ENCODE peak calls at places on chromosomes 16 and 17, in seven cellular contexts. One of them, this sample, is unnamed.

GRCh38 chr16:86261379-86261778 is 248.9 kb upstream of the FOXF1 start:
- DNase-seq in PC-3: peak; percentile 18
- DNase-seq in tibial artery: no peak
- DNase-seq in RWPE2: no peak
- DNase-seq in tibial nerve: no peak
- DNase-seq in upper lobe of right lung: no peak
- DNase-seq in pancreas: no peak
- DNase-seq in this sample: no peak

GRCh38 chr17:63082273-63082861 is 116.3 kb downstream of the TANC2 start:
- DNase-seq in PC-3: peak; percentile 58
- DNase-seq in tibial artery: no peak
- DNase-seq in RWPE2: no peak
- DNase-seq in tibial nerve: no peak
- DNase-seq in upper lobe of right lung: no peak
- DNase-seq in pancreas: no peak
- DNase-seq in this sample: no peak

GRCh38 chr17:77423589-77424451 is 283.1 kb downstream of the SEC14L1 start:
- DNase-seq in PC-3: peak; percentile 75
- DNase-seq in tibial artery: peak; percentile 99
- DNase-seq in RWPE2: no peak
- DNase-seq in tibial nerve: peak; percentile 83
- DNase-seq in upper lobe of right lung: no peak
- DNase-seq in pancreas: peak; percentile 65
- DNase-seq in this sample: peak; percentile 92

GRCh38 chr16:84463221-84463620 is 41.2 kb downstream of the MEAK7 start:
- DNase-seq in PC-3: no peak
- DNase-seq in tibial artery: peak; percentile 37
- DNase-seq in RWPE2: peak; percentile 18
- DNase-seq in tibial nerve: no peak
- DNase-seq in upper lobe of right lung: peak; percentile 38
- DNase-seq in pancreas: no peak
- DNase-seq in this sample: no peak

GRCh38 chr17:79905832-79906231 is 66.6 kb upstream of the CBX4 start:
- DNase-seq in PC-3: peak; percentile 78
- DNase-seq in tibial artery: peak; percentile 53
- DNase-seq in RWPE2: peak; percentile 29
- DNase-seq in tibial nerve: no peak
- DNase-seq in upper lobe of right lung: no peak
- DNase-seq in pancreas: no peak
- DNase-seq in this sample: no peak

GRCh38 chr17:39951924-39952664 is 10.7 kb upstream of the GSDMA start:
- DNase-seq in PC-3: no peak
- DNase-seq in tibial artery: peak; percentile 74
- DNase-seq in RWPE2: no peak
- DNase-seq in tibial nerve: no peak
- DNase-seq in upper lobe of right lung: peak; percentile 71
- DNase-seq in pancreas: no peak
- DNase-seq in this sample: no peak

GRCh38 chr17:37489197-37490001 is at the start of gene DUSP14:
- DNase-seq in PC-3: peak; percentile 83
- DNase-seq in tibial artery: peak; percentile 89
- DNase-seq in RWPE2: peak; percentile 78
- DNase-seq in tibial nerve: peak; percentile 37
- DNase-seq in upper lobe of right lung: peak; percentile 89
- DNase-seq in pancreas: peak; percentile 82
- DNase-seq in this sample: peak; percentile 69

GRCh38 chr16:55297910-55298175 is 26.2 kb upstream of the IRX6 start:
- DNase-seq in PC-3: peak; percentile 22
- DNase-seq in tibial artery: no peak
- DNase-seq in RWPE2: peak; percentile 61
- DNase-seq in tibial nerve: no peak
- DNase-seq in upper lobe of right lung: no peak
- DNase-seq in pancreas: no peak
- DNase-seq in this sample: no peak

GRCh38 chr16:60681014-60681413 is 1355.2 kb downstream of the CDH8 start:
- DNase-seq in PC-3: no peak
- DNase-seq in tibial artery: no peak
- DNase-seq in RWPE2: no peak
- DNase-seq in tibial nerve: no peak
- DNase-seq in upper lobe of right lung: no peak
- DNase-seq in pancreas: no peak
- DNase-seq in this sample: no peak

GRCh38 chr16:10878328-10878643 is 1.3 kb downstream of the CIITA start:
- DNase-seq in PC-3: no peak
- DNase-seq in tibial artery: no peak
- DNase-seq in RWPE2: no peak
- DNase-seq in tibial nerve: no peak
- DNase-seq in upper lobe of right lung: no peak
- DNase-seq in pancreas: no peak
- DNase-seq in this sample: no peak

GRCh38 chr17:47895254-47895855 is 681 bp upstream of the SP2 start:
- DNase-seq in PC-3: peak; percentile 56
- DNase-seq in tibial artery: no peak
- DNase-seq in RWPE2: no peak
- DNase-seq in tibial nerve: no peak
- DNase-seq in upper lobe of right lung: peak; percentile 76
- DNase-seq in pancreas: no peak
- DNase-seq in this sample: no peak

GRCh38 chr17:78343099-78343432 is 16.8 kb downstream of the SOCS3 start:
- DNase-seq in PC-3: peak; percentile 79
- DNase-seq in tibial artery: peak; percentile 88
- DNase-seq in RWPE2: no peak
- DNase-seq in tibial nerve: no peak
- DNase-seq in upper lobe of right lung: peak; percentile 80
- DNase-seq in pancreas: peak; percentile 31
- DNase-seq in this sample: peak; percentile 64

GRCh38 chr16:85231959-85232358 is 119.7 kb upstream of the CIBAR2 start:
- DNase-seq in PC-3: no peak
- DNase-seq in tibial artery: peak; percentile 84
- DNase-seq in RWPE2: no peak
- DNase-seq in tibial nerve: no peak
- DNase-seq in upper lobe of right lung: no peak
- DNase-seq in pancreas: no peak
- DNase-seq in this sample: peak; percentile 39

GRCh38 chr17:80559688-80560290 is 15.2 kb downstream of the RPTOR start:
- DNase-seq in PC-3: no peak
- DNase-seq in tibial artery: no peak
- DNase-seq in RWPE2: no peak
- DNase-seq in tibial nerve: no peak
- DNase-seq in upper lobe of right lung: no peak
- DNase-seq in pancreas: no peak
- DNase-seq in this sample: no peak

GRCh38 chr17:38719284-38719942 is 10.7 kb upstream of the CISD3 start:
- DNase-seq in PC-3: no peak
- DNase-seq in tibial artery: no peak
- DNase-seq in RWPE2: no peak
- DNase-seq in tibial nerve: no peak
- DNase-seq in upper lobe of right lung: no peak
- DNase-seq in pancreas: peak; percentile 17
- DNase-seq in this sample: no peak

GRCh38 chr16:21235199-21235585 is 1.7 kb downstream of the ANKS4B start:
- DNase-seq in PC-3: no peak
- DNase-seq in tibial artery: no peak
- DNase-seq in RWPE2: no peak
- DNase-seq in tibial nerve: no peak
- DNase-seq in upper lobe of right lung: no peak
- DNase-seq in pancreas: no peak
- DNase-seq in this sample: no peak

GRCh38 chr17:36591434-36592315 is at the start of gene DHRS11:
- DNase-seq in PC-3: peak; percentile 67
- DNase-seq in tibial artery: peak; percentile 90
- DNase-seq in RWPE2: peak; percentile 80
- DNase-seq in tibial nerve: peak; percentile 57
- DNase-seq in upper lobe of right lung: peak; percentile 92
- DNase-seq in pancreas: peak; percentile 85
- DNase-seq in this sample: peak; percentile 77

GRCh38 chr17:42018339-42018738 is 1.1 kb upstream of the DNAJC7 start:
- DNase-seq in PC-3: no peak
- DNase-seq in tibial artery: peak; percentile 9
- DNase-seq in RWPE2: no peak
- DNase-seq in tibial nerve: no peak
- DNase-seq in upper lobe of right lung: no peak
- DNase-seq in pancreas: no peak
- DNase-seq in this sample: no peak

GRCh38 chr17:79033741-79034501 is 10.0 kb downstream of the C1QTNF1 start:
- DNase-seq in PC-3: no peak
- DNase-seq in tibial artery: peak; percentile 78
- DNase-seq in RWPE2: peak; percentile 57
- DNase-seq in tibial nerve: peak; percentile 58
- DNase-seq in upper lobe of right lung: peak; percentile 69
- DNase-seq in pancreas: no peak
- DNase-seq in this sample: no peak

DNA sequence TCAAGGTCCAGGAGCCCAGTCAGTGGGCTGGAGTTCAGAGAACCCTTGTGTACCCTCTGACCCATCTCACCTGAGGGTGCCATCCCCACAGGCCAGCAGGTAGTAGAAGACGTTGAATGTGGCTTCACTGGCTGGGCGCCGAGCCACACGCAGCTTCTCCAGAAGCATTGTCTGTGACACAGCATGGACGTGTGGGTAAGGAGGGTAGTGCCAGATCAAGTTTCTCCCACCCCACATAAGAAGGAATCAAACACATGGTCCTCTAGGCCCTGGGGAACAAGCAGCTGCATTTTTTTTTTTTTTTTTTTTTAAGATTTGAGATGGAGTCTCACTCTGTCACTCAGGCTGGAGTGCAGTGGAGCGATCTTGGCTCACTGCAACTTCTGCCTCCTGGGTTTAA is 60.9 kb downstream of the MYO18A start:
- DNase-seq in PC-3: no peak
- DNase-seq in tibial artery: no peak
- DNase-seq in RWPE2: no peak
- DNase-seq in tibial nerve: no peak
- DNase-seq in upper lobe of right lung: no peak
- DNase-seq in pancreas: no peak
- DNase-seq in this sample: no peak
- H3K36me3 ChIP-seq in PC-3: no peaks in the 10 kb centered on the region
- H3K36me3 ChIP-seq in tibial artery: peaks cover 62% of the 10 kb centered on the region
- H3K36me3 ChIP-seq in RWPE2: peaks cover 27% of the 10 kb centered on the region
- H3K36me3 ChIP-seq in tibial nerve: peaks cover 24% of the 10 kb centered on the region
- H3K36me3 ChIP-seq in upper lobe of right lung: peaks cover 52% of the 10 kb centered on the region
- H3K36me3 ChIP-seq in pancreas: peaks cover 13% of the 10 kb centered on the region
- H3K36me3 ChIP-seq in this sample: peaks cover 81% of the 10 kb centered on the region

GRCh38 chr17:19331134-19331533 is 31.4 kb downstream of the B9D1 start:
- DNase-seq in PC-3: no peak
- DNase-seq in tibial artery: no peak
- DNase-seq in RWPE2: no peak
- DNase-seq in tibial nerve: no peak
- DNase-seq in upper lobe of right lung: no peak
- DNase-seq in pancreas: no peak
- DNase-seq in this sample: no peak

GRCh38 chr17:19332371-19333131 is 30.0 kb downstream of the B9D1 start:
- DNase-seq in PC-3: no peak
- DNase-seq in tibial artery: no peak
- DNase-seq in RWPE2: no peak
- DNase-seq in tibial nerve: no peak
- DNase-seq in upper lobe of right lung: peak; percentile 56
- DNase-seq in pancreas: no peak
- DNase-seq in this sample: no peak

GRCh38 chr17:19330271-19330670 is 32.3 kb downstream of the B9D1 start:
- DNase-seq in PC-3: no peak
- DNase-seq in tibial artery: peak; percentile 54
- DNase-seq in RWPE2: no peak
- DNase-seq in tibial nerve: no peak
- DNase-seq in upper lobe of right lung: peak; percentile 23
- DNase-seq in pancreas: no peak
- DNase-seq in this sample: no peak

GRCh38 chr17:19333132-19333440 is 29.4 kb downstream of the B9D1 start:
- DNase-seq in PC-3: no peak
- DNase-seq in tibial artery: no peak
- DNase-seq in RWPE2: no peak
- DNase-seq in tibial nerve: no peak
- DNase-seq in upper lobe of right lung: peak; percentile 52
- DNase-seq in pancreas: no peak
- DNase-seq in this sample: no peak

GRCh38 chr17:19331553-19332245 is 30.8 kb downstream of the B9D1 start:
- DNase-seq in PC-3: no peak
- DNase-seq in tibial artery: no peak
- DNase-seq in RWPE2: no peak
- DNase-seq in tibial nerve: no peak
- DNase-seq in upper lobe of right lung: peak; percentile 48
- DNase-seq in pancreas: no peak
- DNase-seq in this sample: no peak
- H3K27ac ChIP-seq in PC-3: no peak overlapping the region
- H3K27ac ChIP-seq in tibial artery: no peak overlapping the region
- H3K27ac ChIP-seq in RWPE2: no peak overlapping the region
- H3K27ac ChIP-seq in tibial nerve: peak overlapping the region; percentile 16
- H3K27ac ChIP-seq in upper lobe of right lung: no peak overlapping the region
- H3K27ac ChIP-seq in pancreas: no peak overlapping the region
- H3K27ac ChIP-seq in this sample: no peak overlapping the region

GRCh38 chr17:56884483-56885144 is 29.2 kb downstream of the TRIM25 start:
- DNase-seq in PC-3: no peak
- DNase-seq in tibial artery: no peak
- DNase-seq in RWPE2: no peak
- DNase-seq in tibial nerve: no peak
- DNase-seq in upper lobe of right lung: no peak
- DNase-seq in pancreas: no peak
- DNase-seq in this sample: no peak

GRCh38 chr17:56890390-56890789 is 23.5 kb downstream of the TRIM25 start:
- DNase-seq in PC-3: no peak
- DNase-seq in tibial artery: no peak
- DNase-seq in RWPE2: no peak
- DNase-seq in tibial nerve: no peak
- DNase-seq in upper lobe of right lung: no peak
- DNase-seq in pancreas: no peak
- DNase-seq in this sample: no peak

GRCh38 chr17:56886288-56886721 is 27.5 kb downstream of the TRIM25 start:
- DNase-seq in PC-3: no peak
- DNase-seq in tibial artery: no peak
- DNase-seq in RWPE2: no peak
- DNase-seq in tibial nerve: no peak
- DNase-seq in upper lobe of right lung: no peak
- DNase-seq in pancreas: no peak
- DNase-seq in this sample: no peak

GRCh38 chr17:56887552-56888467 is 26.0 kb downstream of the TRIM25 start:
- DNase-seq in PC-3: peak; percentile 57
- DNase-seq in tibial artery: no peak
- DNase-seq in RWPE2: no peak
- DNase-seq in tibial nerve: no peak
- DNase-seq in upper lobe of right lung: no peak
- DNase-seq in pancreas: no peak
- DNase-seq in this sample: no peak

GRCh38 chr17:56887105-56887504 is 26.7 kb downstream of the TRIM25 start:
- DNase-seq in PC-3: no peak
- DNase-seq in tibial artery: no peak
- DNase-seq in RWPE2: no peak
- DNase-seq in tibial nerve: no peak
- DNase-seq in upper lobe of right lung: no peak
- DNase-seq in pancreas: no peak
- DNase-seq in this sample: no peak
- H3K36me3 ChIP-seq in PC-3: peaks cover 50% of the 10 kb centered on the region
- H3K36me3 ChIP-seq in tibial artery: peaks cover 40% of the 10 kb centered on the region
- H3K36me3 ChIP-seq in RWPE2: peaks cover 39% of the 10 kb centered on the region
- H3K36me3 ChIP-seq in tibial nerve: peaks cover 8% of the 10 kb centered on the region
- H3K36me3 ChIP-seq in upper lobe of right lung: peaks cover 40% of the 10 kb centered on the region
- H3K36me3 ChIP-seq in pancreas: peaks cover 6% of the 10 kb centered on the region
- H3K36me3 ChIP-seq in this sample: no peaks in the 10 kb centered on the region

DNA sequence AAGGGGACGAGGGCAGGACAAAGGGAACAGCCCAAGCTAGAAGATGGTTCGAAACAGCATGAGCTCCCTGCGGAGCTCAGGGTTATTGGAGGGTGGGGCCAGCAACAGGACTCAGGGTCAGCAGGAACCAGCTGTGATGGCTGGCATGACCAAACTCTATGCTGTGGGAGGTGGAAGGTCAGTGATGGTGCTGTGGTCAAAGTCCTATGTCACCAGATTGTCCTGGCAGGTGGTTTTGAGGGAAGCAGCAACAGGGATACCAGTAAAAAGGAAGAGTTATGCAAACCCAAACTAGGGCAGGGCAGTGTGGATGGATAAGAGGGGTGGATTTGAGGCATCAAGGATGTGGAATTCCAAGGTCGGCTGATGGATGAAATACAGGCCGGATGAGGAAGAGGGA is 32.4 kb downstream of the CACNG4 start:
- DNase-seq in PC-3: no peak
- DNase-seq in tibial artery: no peak
- DNase-seq in RWPE2: no peak
- DNase-seq in tibial nerve: no peak
- DNase-seq in upper lobe of right lung: no peak
- DNase-seq in pancreas: no peak
- DNase-seq in this sample: no peak
- H3K27ac ChIP-seq in PC-3: no peak overlapping the region
- H3K27ac ChIP-seq in tibial artery: no peak overlapping the region
- H3K27ac ChIP-seq in RWPE2: no peak overlapping the region
- H3K27ac ChIP-seq in tibial nerve: no peak overlapping the region
- H3K27ac ChIP-seq in upper lobe of right lung: no peak overlapping the region
- H3K27ac ChIP-seq in pancreas: no peak overlapping the region
- H3K27ac ChIP-seq in this sample: no peak overlapping the region